ENCODE peak calls at places on chromosome 9, in eight cellular contexts. G, H, C, F, O, X, S and Z are unnamed samples.

GRCh38 chr9:26502311-26502710 is 390.3 kb downstream of the CAAP1 start:
- DNase-seq in G (no peak), H (no peak), C (no peak), F (no peak), O (no peak), X (no peak), S (no peak), Z (no peak)

GRCh38 chr9:36031774-36032565 is 4.7 kb upstream of the RECK start:
- DNase-seq in G (peak), H (no peak), C (no peak), F (no peak), O (no peak), X (no peak), S (no peak), Z (no peak)

GRCh38 chr9:135885100-135885853 is 22.1 kb downstream of the CAMSAP1 start:
- DNase-seq in G (peak), H (no peak), C (peak), F (peak), O (peak), X (peak), S (no peak), Z (no peak)

GRCh38 chr9:112750111-112750766 is at the start of gene SNX30:
- DNase-seq in G (peak), H (peak), C (peak), F (peak), O (peak), X (peak), S (peak), Z (peak)

GRCh38 chr9:33099754-33100153 is 23.3 kb upstream of the SMU1 start:
- DNase-seq in G (no peak), H (no peak), C (no peak), F (no peak), O (no peak), X (no peak), S (no peak), Z (no peak)

GRCh38 chr9:137303031-137303892 is 1.2 kb upstream of the NRARP start:
- DNase-seq in G (peak), H (no peak), C (peak), F (no peak), O (no peak), X (peak), S (no peak), Z (no peak)

GRCh38 chr9:99905833-99906402 is 536 bp upstream of the STX17 start:
- DNase-seq in G (peak), H (no peak), C (no peak), F (peak), O (no peak), X (peak), S (no peak), Z (peak)

GRCh38 chr9:98142925-98143481 is 24.0 kb upstream of the TRIM14 start:
- DNase-seq in G (no peak), H (no peak), C (no peak), F (no peak), O (no peak), X (no peak), S (no peak), Z (no peak)

GRCh38 chr9:125493384-125493783 is 213.6 kb downstream of the MAPKAP1 start:
- DNase-seq in G (no peak), H (no peak), C (no peak), F (peak), O (no peak), X (no peak), S (no peak), Z (no peak)

GRCh38 chr9:136762915-136763648 is 1.2 kb downstream of the LCN15 start:
- DNase-seq in G (peak), H (peak), C (no peak), F (no peak), O (peak), X (peak), S (peak), Z (peak)

GRCh38 chr9:38208206-38208901 is 139.3 kb upstream of the SHB start:
- DNase-seq in G (no peak), H (no peak), C (no peak), F (peak), O (no peak), X (no peak), S (no peak), Z (no peak)

GRCh38 chr9:123933401-123933800 is 3.5 kb upstream of the DENND1A start:
- DNase-seq in G (peak), H (no peak), C (no peak), F (peak), O (no peak), X (peak), S (no peak), Z (no peak)

GRCh38 chr9:136482046-136482792 is 621 bp downstream of the SEC16A start:
- DNase-seq in G (peak), H (peak), C (peak), F (peak), O (no peak), X (peak), S (peak), Z (peak)

GRCh38 chr9:137974746-137975526 is 97.4 kb downstream of the CACNA1B start:
- DNase-seq in G (no peak), H (no peak), C (no peak), F (no peak), O (no peak), X (no peak), S (no peak), Z (no peak)